ENCODE peak calls at places on chromosomes 13 and 19, in five cellular contexts. J is stimulated activated CD8-positive, alpha-beta memory T cell treated with anti-CD3 and anti-CD28 coated beads, Interleukin-7, amount 100 ng/mL, for 1 hour; G is M059J; B is T-helper 1 cell; T is hepatic stellate cell. O is an unnamed sample.

GRCh38 chr13:40485611-40486517 is 180.6 kb downstream of the FOXO1 start:
- DNase-seq in J (peak), G (no peak), B (peak), T (no peak), O (no peak)

GRCh38 chr13:90910240-90910639 is 437.2 kb upstream of the MIR17HG start:
- DNase-seq in J (no peak), G (no peak), B (no peak), T (no peak), O (no peak)

GRCh38 chr19:53910170-53910518 is 1.1 kb downstream of the CACNG7 start:
- DNase-seq in J (no peak), G (no peak), B (no peak), T (no peak), O (no peak)

GRCh38 chr13:107407074-107407473 is 808.3 kb downstream of the LIG4 start:
- DNase-seq in J (no peak), G (no peak), B (no peak), T (no peak), O (no peak)

GRCh38 chr13:34914416-34914815 is 27.7 kb upstream of the NBEA start:
- DNase-seq in J (no peak), G (no peak), B (no peak), T (no peak), O (no peak)

GRCh38 chr19:17026041-17026658 is 460 bp downstream of the CPAMD8 start:
- DNase-seq in J (no peak), G (no peak), B (no peak), T (no peak), O (no peak)

GRCh38 chr19:17848598-17849292 is 963 bp upstream of the JAK3 start:
- DNase-seq in J (no peak), G (no peak), B (no peak), T (no peak), O (no peak)

GRCh38 chr13:92984151-92984550 is 242.5 kb upstream of the GPC6 start:
- DNase-seq in J (no peak), G (no peak), B (no peak), T (no peak), O (no peak)

GRCh38 chr19:7161292-7161691 is 91.8 kb downstream of the ZNF557 start:
- DNase-seq in J (no peak), G (no peak), B (no peak), T (no peak), O (no peak)

GRCh38 chr13:73038064-73038463 is 20.7 kb upstream of the KLF5 start:
- DNase-seq in J (no peak), G (no peak), B (no peak), T (no peak), O (no peak)

GRCh38 chr19:18626906-18627305 is 9.9 kb upstream of the KLHL26 start:
- DNase-seq in J (no peak), G (no peak), B (no peak), T (no peak), O (no peak)

GRCh38 chr19:50943074-50943828 is 9.6 kb downstream of the KLK5 start:
- DNase-seq in J (no peak), G (no peak), B (no peak), T (no peak), O (no peak)

GRCh38 chr13:50864492-50864891 is 21.0 kb upstream of the DLEU7 start:
- DNase-seq in J (no peak), G (no peak), B (no peak), T (no peak), O (no peak)

GRCh38 chr19:18469245-18470107 is 31.5 kb upstream of the ISYNA1 start:
- DNase-seq in J (peak), G (peak), B (peak), T (peak), O (peak)

GRCh38 chr19:3963458-3964255 is 7.2 kb downstream of the DAPK3 start:
- DNase-seq in J (no peak), G (no peak), B (no peak), T (no peak), O (no peak)

GRCh38 chr13:80082396-80083096 is 258.4 kb downstream of the SPRY2 start:
- DNase-seq in J (no peak), G (peak), B (no peak), T (peak), O (no peak)

GRCh38 chr19:13905634-13906524 is at the start of the genes BRME1 and CC2D1A:
- DNase-seq in J (peak), G (peak), B (peak), T (peak), O (peak)

GRCh38 chr13:66558511-66558910 is 671.6 kb downstream of the PCDH9 start:
- DNase-seq in J (no peak), G (no peak), B (no peak), T (no peak), O (no peak)

GRCh38 chr13:30413842-30414241 is 8.5 kb upstream of the UBE2L5 start:
- DNase-seq in J (no peak), G (no peak), B (no peak), T (no peak), O (no peak)

GRCh38 chr13:46053162-46054012 is 841 bp upstream of the ZC3H13 start:
- DNase-seq in J (no peak), G (peak), B (no peak), T (no peak), O (no peak)

GRCh38 chr13:113836917-113837553 is 26.8 kb downstream of the GAS6 start:
- DNase-seq in J (no peak), G (peak), B (no peak), T (peak), O (peak)

GRCh38 chr13:28819046-28819747 is 942 bp upstream of the MTUS2 start:
- DNase-seq in J (no peak), G (no peak), B (no peak), T (peak), O (no peak)

GRCh38 chr13:24842533-24843278 is 78.7 kb downstream of the RNF17 start:
- DNase-seq in J (no peak), G (peak), B (no peak), T (no peak), O (no peak)

GRCh38 chr19:33248954-33249613 is 23.4 kb upstream of the SLC7A10 start:
- DNase-seq in J (no peak), G (peak), B (no peak), T (no peak), O (no peak)

O was measured in heart right ventricle.